ENCODE peak calls at places on chromosomes 3 and 15, in eight cellular contexts. F is GM13977, S is ELR, B is neural progenitor cell, Q is D341Med, J is NCI-H460, C is endothelial cell, D is pancreas. P is an unnamed sample.

GRCh38 chr3:148971819-148972218 is 19.5 kb upstream of the GYG1 start:
- DNase-seq in F (no peak), S (no peak), B (no peak), Q (no peak), J (no peak), C (no peak), D (peak; percentile 60), P (no peak)

GRCh38 chr15:33226559-33227181 is 32.2 kb upstream of the FMN1 start:
- DNase-seq in F (no peak), S (peak; percentile 69), B (peak; percentile 33), Q (peak; percentile 54), J (peak; percentile 63), C (no peak), D (peak; percentile 12), P (peak; percentile 60)

GRCh38 chr3:171860830-171861535 is 17.8 kb downstream of the TMEM212 start:
- DNase-seq in F (no peak), S (no peak), B (no peak), Q (no peak), J (no peak), C (no peak), D (no peak), P (peak; percentile 39)

GRCh38 chr3:124174463-124174862 is 182.5 kb upstream of the ROPN1 start:
- DNase-seq in F (no peak), S (no peak), B (no peak), Q (peak; percentile 36), J (no peak), C (no peak), D (peak; percentile 13), P (peak; percentile 17)

GRCh38 chr15:71451080-71451479 is 335.8 kb downstream of the THSD4 start:
- DNase-seq in F (no peak), S (no peak), B (no peak), Q (no peak), J (no peak), C (no peak), D (no peak), P (no peak)

GRCh38 chr3:177329854-177330253 is 132.6 kb upstream of the TBL1XR1 start:
- DNase-seq in F (no peak), S (no peak), B (no peak), Q (no peak), J (no peak), C (no peak), D (peak; percentile 46), P (no peak)

GRCh38 chr3:30600572-30600971 is 5.8 kb upstream of the TGFBR2 start:
- DNase-seq in F (no peak), S (no peak), B (no peak), Q (no peak), J (no peak), C (no peak), D (no peak), P (no peak)

GRCh38 chr3:110568246-110568645 is 503.4 kb upstream of the NECTIN3 start:
- DNase-seq in F (no peak), S (peak; percentile 94), B (no peak), Q (no peak), J (no peak), C (no peak), D (no peak), P (peak; percentile 97)

GRCh38 chr15:99202176-99202552 is 47.2 kb downstream of the TTC23 start:
- DNase-seq in F (no peak), S (no peak), B (no peak), Q (no peak), J (no peak), C (no peak), D (no peak), P (no peak)

GRCh38 chr3:9314796-9315195 is 48.1 kb upstream of the THUMPD3 start:
- DNase-seq in F (no peak), S (no peak), B (no peak), Q (no peak), J (no peak), C (no peak), D (no peak), P (no peak)

GRCh38 chr15:74006774-74007639 is 12.5 kb downstream of the PML start:
- DNase-seq in F (peak; percentile 44), S (no peak), B (no peak), Q (no peak), J (no peak), C (no peak), D (no peak), P (no peak)

GRCh38 chr15:93948728-93949127 is 282.6 kb upstream of the MCTP2 start:
- DNase-seq in F (no peak), S (no peak), B (no peak), Q (no peak), J (no peak), C (no peak), D (no peak), P (no peak)

GRCh38 chr3:186458306-186459107 is 85.7 kb downstream of the CRYGS start:
- DNase-seq in F (no peak), S (no peak), B (no peak), Q (no peak), J (no peak), C (no peak), D (no peak), P (no peak)

GRCh38 chr3:152737021-152737908 is 97.7 kb upstream of the P2RY1 start:
- DNase-seq in F (peak; percentile 45), S (peak; percentile 47), B (no peak), Q (no peak), J (no peak), C (no peak), D (no peak), P (peak; percentile 93)

GRCh38 chr15:34122771-34123183 is 20.9 kb downstream of the PGBD4 start:
- DNase-seq in F (no peak), S (peak; percentile 96), B (no peak), Q (no peak), J (peak; percentile 49), C (no peak), D (no peak), P (peak; percentile 82)

GRCh38 chr15:60120100-60120499 is 116.0 kb downstream of the FOXB1 start:
- DNase-seq in F (no peak), S (no peak), B (peak; percentile 62), Q (no peak), J (no peak), C (no peak), D (no peak), P (no peak)

GRCh38 chr15:99732711-99733267 is 448 bp downstream of the LYSMD4 start:
- DNase-seq in F (no peak), S (peak; percentile 20), B (peak; percentile 63), Q (peak; percentile 39), J (no peak), C (peak; percentile 27), D (no peak), P (no peak)

GRCh38 chr3:5006755-5007202 is 27.5 kb downstream of the BHLHE40 start:
- DNase-seq in F (peak; percentile 80), S (no peak), B (no peak), Q (no peak), J (no peak), C (no peak), D (no peak), P (no peak)

P was measured in HT1080.